ENCODE peak calls at places on chromosomes 2 and 18, in seven cellular contexts. Y is HepG2, J is GM12878, C is K562, F is SK-N-SH, P is HCT116, M is H1. H is an unnamed sample.

GRCh38 chr2:219736196-219736595 is 108.8 kb downstream of the SLC4A3 start:
- DNase-seq in F (peak; percentile 49), J (no peak), P (peak; percentile 44), M (no peak), Y (peak; percentile 51), C (peak; percentile 25), H (peak; percentile 67)

GRCh38 chr2:95106081-95106480 is 15.5 kb downstream of the MRPS5 start:
- DNase-seq in P (no peak), M (no peak), C (no peak), Y (no peak), F (no peak), J (no peak), H (no peak)

GRCh38 chr2:143161982-143162837 is 33.0 kb downstream of the ARHGAP15 start:
- DNase-seq in M (no peak), Y (peak; percentile 49), F (peak; percentile 21), P (peak; percentile 56), J (no peak), C (no peak), H (peak; percentile 17)

GRCh38 chr2:179817181-179817841 is 44.1 kb downstream of the ZNF385B start:
- DNase-seq in F (no peak), M (no peak), Y (no peak), C (no peak), P (peak; percentile 13), J (no peak), H (no peak)

GRCh38 chr2:97005353-97005752 is 19.0 kb upstream of the FAM178B start:
- DNase-seq in P (peak; percentile 3), Y (peak; percentile 16), F (peak; percentile 50), C (peak; percentile 20), M (no peak), J (no peak), H (no peak)

GRCh38 chr2:106163948-106164580 is 30.0 kb downstream of the UXS1 start:
- DNase-seq in C (no peak), P (no peak), M (no peak), Y (no peak), J (no peak), F (no peak), H (no peak)

GRCh38 chr18:25517881-25518715 is 166.1 kb upstream of the ZNF521 start:
- DNase-seq in C (no peak), F (no peak), M (no peak), P (no peak), J (no peak), Y (no peak), H (peak; percentile 99)

GRCh38 chr2:57850415-57851130 is 196.0 kb upstream of the VRK2 start:
- DNase-seq in J (no peak), F (no peak), Y (no peak), C (no peak), P (no peak), M (no peak), H (no peak)

GRCh38 chr2:126906781-126907180 is 8.1 kb downstream of the TEX51 start:
- DNase-seq in M (no peak), C (no peak), Y (no peak), P (no peak), J (no peak), F (peak; percentile 1), H (no peak)

GRCh38 chr2:160592401-160592800 is 98.8 kb upstream of the RBMS1 start:
- DNase-seq in C (no peak), J (no peak), F (no peak), P (no peak), Y (no peak), M (no peak), H (no peak)

GRCh38 chr18:7562491-7562890 is 4.6 kb upstream of the PTPRM start:
- DNase-seq in Y (no peak), J (no peak), F (no peak), C (no peak), M (no peak), P (no peak), H (no peak)

GRCh38 chr2:162840598-162841246 is 2.2 kb upstream of the KCNH7 start:
- DNase-seq in M (peak; percentile 81), J (peak; percentile 4), P (peak; percentile 18), F (no peak), C (peak; percentile 17), Y (peak; percentile 70), H (peak; percentile 62)

GRCh38 chr2:18074476-18074875 is 196.0 kb downstream of the KCNS3 start:
- DNase-seq in M (no peak), J (no peak), F (no peak), Y (no peak), P (no peak), C (no peak), H (peak; percentile 12)

GRCh38 chr2:214019229-214019972 is 391.5 kb upstream of the VWC2L start:
- DNase-seq in M (no peak), J (no peak), F (no peak), C (no peak), P (peak; percentile 48), Y (no peak), H (peak; percentile 94)

GRCh38 chr2:238685713-238686112 is 162.2 kb upstream of the TWIST2 start:
- DNase-seq in F (no peak), P (no peak), C (no peak), Y (no peak), J (no peak), M (no peak), H (no peak)
- TF ChIP-seq MAX in F (no peak), P (no peak), C (no peak), Y (no peak), J (no peak), M (no peak), H (no peak)

DNA sequence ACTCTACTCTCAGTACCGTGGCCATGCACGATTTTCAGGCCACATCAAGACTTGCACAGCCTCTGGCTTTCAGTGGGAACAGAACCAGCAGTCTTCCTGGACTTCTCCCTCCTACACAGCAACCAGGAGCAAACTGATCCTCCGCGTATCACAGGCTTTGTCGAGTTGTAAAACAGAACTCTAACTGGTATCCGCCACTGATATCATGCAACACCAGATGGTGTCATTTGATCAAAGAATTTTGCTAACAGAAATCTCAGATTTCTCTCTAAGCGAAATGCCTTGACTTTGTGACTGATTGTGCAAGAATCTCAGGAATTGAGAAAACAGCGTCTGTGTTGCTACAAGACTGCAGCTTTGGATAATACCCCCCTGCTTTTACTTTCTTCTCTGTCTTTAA is 85.7 kb downstream of the COPS8 start:
- DNase-seq in J (no peak), F (no peak), M (no peak), P (peak; percentile 19), C (no peak), Y (no peak), H (peak; percentile 58)
- TF ChIP-seq POLR2AphosphoS5 in J (no peak), F (peak; percentile 26), M (no peak), P (no peak), C (no peak), Y (no peak), H (no peak)

DNA sequence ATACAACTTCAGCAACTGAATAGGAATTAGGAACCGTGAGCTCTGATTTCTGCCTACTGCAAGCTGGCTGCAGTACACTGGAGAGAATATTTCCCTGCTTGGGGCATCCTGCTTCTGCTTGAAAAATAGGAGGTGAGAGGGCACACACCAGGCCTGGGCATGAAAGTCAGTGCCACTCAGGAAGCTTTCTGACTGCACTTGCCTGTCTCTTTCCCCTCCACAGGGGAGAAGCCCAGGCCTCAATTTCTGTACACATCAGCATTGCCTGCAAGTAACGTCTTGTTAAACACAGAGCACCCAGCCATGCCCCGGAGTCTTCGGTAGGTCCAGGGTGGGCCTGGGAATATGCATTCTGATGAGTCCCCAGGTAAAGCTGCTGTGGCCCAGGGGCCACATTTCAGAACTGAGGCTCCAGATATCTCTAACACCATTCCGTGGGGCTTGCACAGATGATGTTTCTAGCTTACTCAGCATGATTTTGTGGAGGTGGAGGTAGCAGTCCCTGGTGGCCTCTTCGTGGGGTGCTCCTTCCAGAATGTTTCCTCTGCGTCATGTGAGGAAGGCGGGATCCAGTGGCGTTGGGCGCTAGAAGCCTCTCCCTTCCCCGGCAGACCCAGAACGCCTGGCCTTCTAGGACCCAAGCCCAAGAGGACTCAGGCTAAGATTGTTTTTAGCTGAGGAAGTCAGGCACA is 114.1 kb downstream of the ZBTB7C start:
- DNase-seq in P (no peak), M (no peak), C (no peak), Y (no peak), J (no peak), F (peak; percentile 38), H (no peak)
- H3K9ac ChIP-seq in P (no peak overlapping the region), M (no peak overlapping the region), C (no peak overlapping the region), Y (no peak overlapping the region), J (no peak overlapping the region), F (no peak overlapping the region), H (no peak overlapping the region)

DNA sequence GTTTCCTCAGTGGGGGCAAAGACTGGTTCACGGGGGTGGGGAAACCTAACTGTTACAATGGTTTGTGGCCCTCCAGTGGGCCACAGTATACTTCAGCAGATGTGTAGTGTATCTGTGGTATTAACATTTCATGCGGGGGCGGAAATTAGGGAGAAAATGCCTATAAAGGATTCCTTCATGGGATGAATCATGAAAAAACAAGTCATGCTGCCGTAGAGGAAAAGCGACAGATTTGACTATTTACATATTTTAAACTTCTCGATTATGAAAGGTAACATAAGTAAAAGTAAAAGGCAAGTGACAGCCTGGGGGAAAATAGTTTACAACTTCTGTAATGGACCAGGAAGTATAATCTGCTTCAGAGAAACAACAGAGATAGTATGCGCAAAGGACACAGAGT is 41.0 kb downstream of the MRPS9 start:
- DNase-seq in M (no peak), P (no peak), F (no peak), C (no peak), J (no peak), Y (no peak), H (no peak)
- TF ChIP-seq MAX in M (no peak), P (no peak), F (no peak), C (no peak), J (no peak), Y (no peak), H (no peak)

GRCh38 chr2:86821306-86821705 is 30.6 kb upstream of the CD8A start:
- DNase-seq in C (no peak), M (no peak), J (no peak), P (no peak), Y (no peak), F (no peak), H (no peak)

GRCh38 chr2:86822668-86823067 is 32.0 kb upstream of the CD8A start:
- DNase-seq in M (no peak), J (no peak), P (no peak), Y (no peak), F (no peak), C (no peak), H (no peak)

GRCh38 chr2:86821842-86822241 is 31.1 kb upstream of the CD8A start:
- DNase-seq in J (no peak), Y (no peak), F (no peak), C (no peak), M (no peak), P (no peak), H (no peak)

GRCh38 chr2:86825020-86825727 is 34.5 kb upstream of the CD8A start:
- DNase-seq in P (no peak), C (no peak), F (no peak), Y (no peak), M (no peak), J (no peak), H (no peak)

GRCh38 chr2:86825728-86826386 is 35.1 kb upstream of the CD8A start:
- DNase-seq in C (no peak), P (no peak), F (no peak), Y (no peak), M (no peak), J (no peak), H (no peak)
- TF ChIP-seq POLR2AphosphoS5 in C (no peak), P (no peak), F (no peak), Y (no peak), M (no peak), J (no peak), H (no peak)